ENCODE peak calls at places on chromosome 5, in seven cellular contexts. J is stimulated activated CD4-positive, alpha-beta T cell treated with anti-CD3 and anti-CD28 coated beads, TNF-alpha, amount 100 ng/mL, for 4 hours; I is fibroblast of lung; B is HFFc6; V is effector memory CD8-positive, alpha-beta T cell; K is putamen; W is activated T-cell treated with anti-CD3 and anti-CD28 coated beads, Interleukin-2, amount 50 U/mL, for 72 hours. O is an unnamed sample.

GRCh38 chr5:107618233-107618632 is 52.5 kb downstream of the EFNA5 start:
- DNase-seq in J (no peak), I (no peak), B (no peak), V (no peak), K (no peak), W (no peak), O (no peak)

GRCh38 chr5:78600656-78601452 is 47.7 kb downstream of the LHFPL2 start:
- DNase-seq in J (no peak), I (peak; percentile 47), B (peak; percentile 58), V (no peak), K (no peak), W (no peak), O (no peak)

GRCh38 chr5:135526924-135527323 is 8.8 kb downstream of the NEUROG1 start:
- DNase-seq in J (no peak), I (no peak), B (no peak), V (no peak), K (no peak), W (no peak), O (no peak)

GRCh38 chr5:150322202-150322601 is 19.5 kb upstream of the ARSI start:
- DNase-seq in J (no peak), I (peak; percentile 60), B (peak; percentile 85), V (no peak), K (no peak), W (no peak), O (no peak)

GRCh38 chr5:101390317-101390908 is 487.3 kb upstream of the ST8SIA4 start:
- DNase-seq in J (no peak), I (peak; percentile 74), B (peak; percentile 41), V (no peak), K (peak; percentile 38), W (peak; percentile 2), O (peak; percentile 52)

GRCh38 chr5:115947260-115947659 is 15.0 kb upstream of the LVRN start:
- DNase-seq in J (no peak), I (peak; percentile 10), B (peak; percentile 48), V (no peak), K (no peak), W (no peak), O (no peak)

GRCh38 chr5:136726506-136726905 is 361.2 kb upstream of the TRPC7 start:
- DNase-seq in J (no peak), I (no peak), B (no peak), V (no peak), K (no peak), W (no peak), O (no peak)

GRCh38 chr5:93578813-93579560 is 2.0 kb downstream of the NR2F1-AS1 start:
- DNase-seq in J (no peak), I (peak; percentile 89), B (no peak), V (no peak), K (no peak), W (no peak), O (peak; percentile 57)

GRCh38 chr5:59588922-59589321 is 304.6 kb downstream of the PDE4D start:
- DNase-seq in J (no peak), I (peak; percentile 14), B (peak; percentile 23), V (no peak), K (no peak), W (no peak), O (no peak)

GRCh38 chr5:130112246-130112645 is 208.0 kb downstream of the CHSY3 start:
- DNase-seq in J (no peak), I (no peak), B (no peak), V (no peak), K (no peak), W (no peak), O (no peak)

GRCh38 chr5:59732301-59732700 is 161.2 kb downstream of the PDE4D start:
- DNase-seq in J (no peak), I (no peak), B (no peak), V (no peak), K (no peak), W (no peak), O (no peak)

GRCh38 chr5:74949976-74950375 is 83.8 kb upstream of the FAM169A start:
- DNase-seq in J (no peak), I (no peak), B (peak; percentile 56), V (no peak), K (no peak), W (no peak), O (no peak)

GRCh38 chr5:53478411-53479044 is 1.9 kb upstream of the FST start:
- DNase-seq in J (no peak), I (peak; percentile 78), B (peak; percentile 60), V (no peak), K (peak; percentile 56), W (peak; percentile 25), O (peak; percentile 67)

O was measured in midbrain.